ENCODE peak calls at places on chromosomes 1 and 21, in four cellular contexts. W, B, G and T are unnamed samples.

GRCh38 chr1:64302971-64303370 is 99.5 kb downstream of the UBE2U start:
- DNase-seq in B (no peak), W (no peak), G (no peak), T (no peak)

GRCh38 chr21:37429356-37429755 is 62.8 kb downstream of the DYRK1A start:
- DNase-seq in B (no peak), W (no peak), G (no peak), T (no peak)

GRCh38 chr1:233707153-233707905 is 93.4 kb downstream of the KCNK1 start:
- DNase-seq in B (peak; percentile 80), G (no peak), W (no peak), T (no peak)

GRCh38 chr1:168949672-168950071 is 156.8 kb upstream of the ATP1B1 start:
- DNase-seq in G (no peak), W (no peak), B (no peak), T (no peak)

GRCh38 chr1:1004780-1005697 is 5.1 kb upstream of the HES4 start:
- DNase-seq in W (peak; percentile 90), B (peak; percentile 79), G (no peak), T (no peak)

GRCh38 chr1:154837679-154838171 is 32.4 kb downstream of the KCNN3 start:
- DNase-seq in G (no peak), B (no peak), W (no peak), T (no peak)

GRCh38 chr21:31673513-31673912 is 14.0 kb downstream of the SOD1 start:
- DNase-seq in B (no peak), G (no peak), W (no peak), T (no peak)

GRCh38 chr1:28031173-28031572 is 57.2 kb downstream of the EYA3 start:
- DNase-seq in G (no peak), W (no peak), B (no peak), T (no peak)

GRCh38 chr1:231653611-231654010 is 27.0 kb downstream of the DISC1 start:
- DNase-seq in W (no peak), G (no peak), B (no peak), T (no peak)

GRCh38 chr1:31154632-31155215 is 85.0 kb downstream of the NKAIN1 start:
- DNase-seq in W (peak; percentile 99), G (peak; percentile 46), B (peak; percentile 98), T (peak; percentile 93)

GRCh38 chr1:172496678-172497077 is 36.3 kb upstream of the SUCO start:
- DNase-seq in W (peak; percentile 20), B (no peak), G (no peak), T (no peak)

GRCh38 chr1:228958121-228958520 is 222.8 kb downstream of the RHOU start:
- DNase-seq in B (no peak), G (no peak), W (no peak), T (no peak)

GRCh38 chr1:155022927-155023236 is 10.7 kb downstream of the DCST2 start:
- DNase-seq in B (no peak), W (peak; percentile 57), G (no peak), T (no peak)

GRCh38 chr1:15966956-15967344 is 9.0 kb downstream of the ZBTB17 start:
- DNase-seq in W (no peak), B (no peak), G (no peak), T (no peak)

GRCh38 chr1:182624582-182624981 is 20.4 kb upstream of the RGS16 start:
- DNase-seq in B (no peak), W (no peak), G (no peak), T (no peak)
- TF ChIP-seq TEAD4 in B (no peak), W (no peak), G (no peak), T (no peak)

DNA sequence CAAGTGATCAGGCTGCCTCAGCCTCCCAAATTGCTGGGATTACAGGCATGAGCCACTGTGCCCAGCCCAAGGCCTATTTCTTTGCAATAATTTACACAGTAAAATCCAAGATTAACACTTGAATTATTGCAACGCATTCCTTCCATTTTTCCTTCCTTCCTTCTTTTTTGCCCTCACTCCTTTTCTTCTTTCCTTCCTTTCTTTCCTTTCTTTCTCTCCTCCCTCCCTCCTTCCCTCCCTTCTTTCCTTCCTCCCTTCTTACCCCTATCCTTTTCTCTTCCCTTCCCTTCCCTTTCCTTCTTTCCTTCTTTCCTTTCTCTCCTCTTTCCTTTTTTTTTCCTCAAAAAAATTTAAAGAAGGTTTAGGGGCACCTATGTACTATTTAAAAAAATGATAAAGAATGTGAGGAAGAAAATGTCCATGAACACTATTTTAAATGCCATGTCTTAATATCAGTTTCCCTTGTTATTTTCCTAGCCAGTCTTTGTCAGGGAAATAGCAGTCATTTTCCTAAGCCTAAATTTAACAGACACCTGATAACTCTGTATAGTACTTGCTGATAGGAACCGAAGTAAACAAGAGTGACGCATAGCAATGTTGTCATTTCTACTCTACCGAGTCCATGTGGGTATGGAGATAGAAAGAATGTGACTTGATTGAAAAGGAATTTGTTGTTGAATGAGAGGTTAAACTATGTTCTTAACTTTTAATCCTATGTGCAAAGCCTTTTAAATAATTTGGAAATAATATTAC is 79.8 kb upstream of the HMCN1 start:
- DNase-seq in W (no peak), B (no peak), G (no peak), T (no peak)
- TF ChIP-seq TEAD4 in W (no peak), B (no peak), G (no peak), T (no peak)

DNA sequence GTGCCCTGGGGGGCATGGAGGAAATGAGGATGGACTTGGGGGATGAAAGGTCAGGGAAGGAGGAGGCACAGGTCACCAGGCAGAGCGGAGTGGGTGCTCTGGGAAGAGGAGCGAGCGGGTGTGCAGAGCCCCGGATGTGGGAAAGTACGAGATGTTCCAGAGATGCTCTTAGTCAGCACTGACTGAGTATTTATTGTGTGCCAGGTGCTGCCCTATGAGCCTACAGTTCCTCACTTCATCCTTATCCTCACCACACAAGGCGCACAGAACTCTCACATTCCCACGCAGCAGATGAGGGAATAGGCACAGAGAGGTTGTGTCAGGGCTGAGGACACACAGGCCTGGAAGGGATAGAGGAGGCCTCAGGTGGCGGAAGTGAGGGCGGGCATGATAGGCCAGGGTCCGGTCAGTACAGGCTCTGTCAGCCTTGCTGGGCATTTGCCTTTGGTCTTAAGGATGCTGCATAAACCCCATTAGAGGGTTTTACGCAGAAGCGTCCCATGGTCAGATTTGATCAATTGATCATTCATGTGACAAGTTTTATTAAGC is 77.3 kb downstream of the ARHGEF10L start:
- DNase-seq in G (no peak), B (no peak), W (no peak), T (no peak)
- TF ChIP-seq TEAD4 in G (no peak), B (no peak), W (no peak), T (no peak)

GRCh38 chr1:23100074-23100748 is 68.4 kb downstream of the LUZP1 start:
- DNase-seq in G (no peak), W (peak; percentile 15), B (no peak), T (no peak)

GRCh38 chr1:23103001-23103879 is 65.4 kb downstream of the LUZP1 start:
- DNase-seq in B (peak; percentile 70), W (no peak), G (no peak), T (no peak)

GRCh38 chr1:23099171-23099536 is 69.5 kb downstream of the LUZP1 start:
- DNase-seq in B (no peak), W (no peak), G (no peak), T (no peak)

GRCh38 chr1:23101891-23102688 is 66.6 kb downstream of the LUZP1 start:
- DNase-seq in B (no peak), G (no peak), W (no peak), T (no peak)

GRCh38 chr1:23101101-23101827 is 67.4 kb downstream of the LUZP1 start:
- DNase-seq in G (no peak), W (no peak), B (no peak), T (no peak)
- TF ChIP-seq TEAD4 in G (no peak), W (no peak), B (no peak), T (no peak)

GRCh38 chr1:91876040-91876470 is 9.9 kb downstream of the TGFBR3 start:
- DNase-seq in G (no peak), B (no peak), W (no peak), T (no peak)

GRCh38 chr1:91870322-91870721 is 15.6 kb downstream of the TGFBR3 start:
- DNase-seq in G (no peak), W (no peak), B (no peak), T (no peak)

GRCh38 chr1:91871994-91872393 is 14.0 kb downstream of the TGFBR3 start:
- DNase-seq in B (no peak), W (no peak), G (no peak), T (no peak)

GRCh38 chr1:91874167-91874566 is 11.8 kb downstream of the TGFBR3 start:
- DNase-seq in G (no peak), B (no peak), W (no peak), T (no peak)

DNA sequence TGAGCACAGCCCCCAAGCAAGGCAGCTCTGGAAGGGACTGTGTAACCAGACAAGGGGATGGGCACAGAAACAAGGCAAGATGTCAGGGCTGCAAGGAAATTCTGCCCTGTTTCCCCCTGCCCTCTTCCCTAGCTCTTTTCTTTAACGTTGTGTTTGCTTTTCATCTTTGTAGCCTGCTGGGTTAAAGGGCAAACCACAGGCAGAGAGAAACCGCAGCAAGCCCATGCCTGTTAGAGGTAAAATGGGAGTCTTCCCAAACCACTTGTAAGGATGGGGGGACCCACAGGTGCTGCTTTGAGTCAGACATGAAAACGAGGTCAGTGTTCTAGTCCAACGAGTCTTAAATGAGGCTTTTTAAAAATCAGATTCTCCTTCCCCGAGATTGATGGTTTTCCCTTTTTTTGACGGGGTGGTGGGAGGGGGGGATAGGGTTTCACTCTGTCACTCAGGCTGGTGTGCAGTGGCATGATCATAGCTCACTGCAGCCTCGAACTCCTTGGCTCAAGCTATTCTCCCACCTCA is 13.3 kb downstream of the TGFBR3 start:
- DNase-seq in G (no peak), W (no peak), B (peak; percentile 12), T (no peak)
- TF ChIP-seq TEAD4 in G (no peak), W (no peak), B (no peak), T (no peak)